ENCODE peak calls at places on chromosomes 16 and 17, in nine cellular contexts. X is body of pancreas; S is transverse colon; H is CD4-positive, CD25-positive, alpha-beta regulatory T cell; R is PC-3; U is small intestine; W is epithelial cell of prostate; G is HL-60; N is breast epithelium. P is an unnamed sample.

GRCh38 chr17:987931-988330 is 8.4 kb upstream of the NXN start:
- DNase-seq in U (no peak), W (no peak), X (no peak), N (no peak), H (no peak), S (no peak), G (no peak), R (no peak), P (no peak)

GRCh38 chr17:27236710-27237315 is 57.1 kb upstream of the WSB1 start:
- DNase-seq in X (peak), S (peak), N (peak), H (peak), W (no peak), G (peak), U (peak), R (peak), P (peak)

GRCh38 chr17:80738406-80738805 is 193.8 kb downstream of the RPTOR start:
- DNase-seq in R (no peak), N (no peak), H (no peak), X (no peak), W (no peak), G (peak), S (no peak), U (no peak), P (no peak)

GRCh38 chr16:31416371-31416770 is 11.8 kb downstream of the COX6A2 start:
- DNase-seq in N (no peak), U (no peak), R (no peak), H (no peak), W (no peak), X (no peak), G (no peak), S (no peak), P (no peak)

GRCh38 chr16:84349852-84350565 is 18.3 kb upstream of the ATP2C2 start:
- DNase-seq in W (no peak), X (no peak), N (no peak), U (peak), G (no peak), S (peak), R (no peak), H (no peak), P (no peak)

GRCh38 chr17:30519707-30520106 is 42.5 kb downstream of the GOSR1 start:
- DNase-seq in N (no peak), U (no peak), G (no peak), H (no peak), W (no peak), S (no peak), X (no peak), R (peak), P (no peak)

GRCh38 chr16:11190585-11191565 is 65.1 kb downstream of the SOCS1 start:
- DNase-seq in W (no peak), U (no peak), N (no peak), R (peak), S (no peak), X (no peak), G (no peak), H (no peak), P (no peak)

GRCh38 chr16:61057635-61058034 is 978.6 kb downstream of the CDH8 start:
- DNase-seq in X (no peak), H (no peak), S (no peak), G (no peak), W (no peak), R (no peak), N (no peak), U (no peak), P (no peak)

GRCh38 chr17:70073326-70073725 is 1.7 kb upstream of the KCNJ16 start:
- DNase-seq in S (no peak), W (no peak), H (no peak), N (no peak), U (no peak), R (no peak), G (no peak), X (no peak), P (no peak)

GRCh38 chr16:56860226-56861020 is 4.6 kb upstream of the SLC12A3 start:
- DNase-seq in U (peak), H (peak), S (peak), G (no peak), R (no peak), X (no peak), W (no peak), N (no peak), P (no peak)

GRCh38 chr16:69127966-69128510 is 4.3 kb downstream of the CHTF8 start:
- DNase-seq in W (no peak), X (no peak), N (no peak), G (no peak), R (no peak), S (no peak), U (peak), H (no peak), P (no peak)

GRCh38 chr16:68375801-68376536 is 65.2 kb downstream of the PRMT7 start:
- DNase-seq in R (no peak), X (no peak), U (no peak), N (no peak), S (no peak), H (no peak), G (no peak), W (no peak), P (no peak)

GRCh38 chr17:77882481-77883212 is 75.9 kb upstream of the TNRC6C start:
- DNase-seq in R (no peak), W (no peak), H (peak), X (peak), S (peak), U (peak), G (peak), N (no peak), P (peak)

GRCh38 chr16:85428168-85428898 is 184.8 kb upstream of the GSE1 start:
- DNase-seq in R (peak), S (peak), U (peak), X (peak), W (no peak), H (peak), G (peak), N (no peak), P (no peak)

GRCh38 chr16:86037999-86038922 is 139.3 kb downstream of the IRF8 start:
- DNase-seq in U (peak), H (no peak), N (no peak), R (no peak), S (peak), X (peak), G (no peak), W (no peak), P (no peak)

GRCh38 chr17:57678393-57678792 is 66.7 kb downstream of the CCDC182 start:
- DNase-seq in R (no peak), G (no peak), H (no peak), N (no peak), U (no peak), X (no peak), W (no peak), S (no peak), P (no peak)

GRCh38 chr17:77602062-77602746 is 356.3 kb upstream of the TNRC6C start:
- DNase-seq in W (no peak), H (no peak), R (no peak), G (no peak), U (no peak), X (peak), S (peak), N (no peak), P (peak)

GRCh38 chr17:76793775-76794174 is 55.9 kb downstream of the MFSD11 start:
- DNase-seq in R (peak), U (peak), N (no peak), W (no peak), H (no peak), G (peak), X (no peak), S (no peak), P (no peak)

GRCh38 chr16:22232277-22233049 is 26.4 kb downstream of the EEF2K start:
- DNase-seq in W (peak), S (peak), N (peak), G (no peak), U (peak), X (peak), R (peak), H (no peak), P (no peak)

GRCh38 chr17:76556759-76557367 is 17.0 kb downstream of the PRCD start:
- DNase-seq in N (no peak), X (no peak), U (peak), W (no peak), S (peak), H (no peak), G (peak), R (peak), P (no peak)

GRCh38 chr17:80861892-80862291 is 129.7 kb upstream of the CHMP6 start:
- DNase-seq in S (peak), G (no peak), N (no peak), W (peak), U (no peak), R (no peak), X (no peak), H (peak), P (no peak)

GRCh38 chr17:78529871-78530670 is 47.1 kb downstream of the DNAH17 start:
- DNase-seq in N (no peak), S (peak), R (no peak), U (peak), H (no peak), X (peak), W (no peak), G (no peak), P (no peak)

GRCh38 chr16:70529051-70529777 is 5.6 kb downstream of the SF3B3 start:
- DNase-seq in N (no peak), X (no peak), W (no peak), S (no peak), U (peak), H (peak), G (no peak), R (peak), P (no peak)

GRCh38 chr16:84808812-84809211 is 11.0 kb upstream of the CRISPLD2 start:
- DNase-seq in S (no peak), G (no peak), R (no peak), U (no peak), W (no peak), X (no peak), H (no peak), N (no peak), P (no peak)

GRCh38 chr17:72120878-72121163 is at the start of gene SOX9:
- DNase-seq in S (peak), R (peak), N (peak), W (peak), G (no peak), U (peak), X (peak), H (no peak), P (no peak)

GRCh38 chr16:8087597-8088279 is 502.6 kb downstream of the TMEM114 start:
- DNase-seq in H (no peak), S (no peak), U (no peak), R (no peak), W (no peak), N (no peak), G (no peak), X (no peak), P (no peak)

GRCh38 chr16:55508271-55508921 is 476 bp upstream of the LPCAT2 start:
- DNase-seq in N (no peak), G (peak), W (no peak), U (no peak), R (no peak), X (no peak), S (no peak), H (no peak), P (no peak)

GRCh38 chr16:1561836-1562235 is 28.4 kb downstream of the TMEM204 start:
- DNase-seq in H (no peak), N (no peak), S (no peak), G (no peak), R (no peak), U (no peak), X (no peak), W (no peak), P (no peak)

GRCh38 chr16:1560866-1561265 is 27.4 kb downstream of the TMEM204 start:
- DNase-seq in S (no peak), W (no peak), G (no peak), H (no peak), U (no peak), X (no peak), R (no peak), N (no peak), P (no peak)

GRCh38 chr16:1559446-1559975 is 26.0 kb downstream of the TMEM204 start:
- DNase-seq in N (no peak), H (no peak), G (peak), R (no peak), S (no peak), W (no peak), X (no peak), U (peak), P (no peak)

GRCh38 chr16:1560153-1560552 is 26.7 kb downstream of the TMEM204 start:
- DNase-seq in X (no peak), G (no peak), N (no peak), W (no peak), H (no peak), S (no peak), R (no peak), U (no peak), P (no peak)

DNA sequence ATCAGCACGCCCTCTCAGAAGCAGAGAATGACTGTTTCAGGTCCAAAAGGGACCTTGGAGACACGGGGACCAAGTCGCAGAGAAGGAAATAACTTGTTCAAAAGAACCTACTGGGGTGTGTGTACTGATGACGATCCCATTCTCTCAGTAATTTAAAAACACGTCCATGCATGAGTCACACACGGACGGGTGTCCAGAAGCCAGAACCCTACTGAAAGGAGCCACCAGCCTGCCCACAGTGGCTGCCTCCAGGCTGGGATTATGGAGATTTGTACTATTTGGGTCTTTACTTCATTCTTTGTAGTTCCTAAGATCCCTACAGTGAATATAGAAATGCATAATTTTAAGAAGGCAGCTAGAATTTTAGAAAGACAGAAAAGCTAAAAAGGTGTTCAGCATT is 27.8 kb downstream of the TMEM204 start:
- DNase-seq in X (no peak), H (no peak), W (no peak), S (no peak), U (no peak), G (no peak), R (no peak), N (no peak), P (no peak)
- H3K27ac ChIP-seq in X (no peak), H (no peak), W (no peak), S (no peak), U (no peak), G (no peak), R (no peak), N (no peak), P (no peak)

DNA sequence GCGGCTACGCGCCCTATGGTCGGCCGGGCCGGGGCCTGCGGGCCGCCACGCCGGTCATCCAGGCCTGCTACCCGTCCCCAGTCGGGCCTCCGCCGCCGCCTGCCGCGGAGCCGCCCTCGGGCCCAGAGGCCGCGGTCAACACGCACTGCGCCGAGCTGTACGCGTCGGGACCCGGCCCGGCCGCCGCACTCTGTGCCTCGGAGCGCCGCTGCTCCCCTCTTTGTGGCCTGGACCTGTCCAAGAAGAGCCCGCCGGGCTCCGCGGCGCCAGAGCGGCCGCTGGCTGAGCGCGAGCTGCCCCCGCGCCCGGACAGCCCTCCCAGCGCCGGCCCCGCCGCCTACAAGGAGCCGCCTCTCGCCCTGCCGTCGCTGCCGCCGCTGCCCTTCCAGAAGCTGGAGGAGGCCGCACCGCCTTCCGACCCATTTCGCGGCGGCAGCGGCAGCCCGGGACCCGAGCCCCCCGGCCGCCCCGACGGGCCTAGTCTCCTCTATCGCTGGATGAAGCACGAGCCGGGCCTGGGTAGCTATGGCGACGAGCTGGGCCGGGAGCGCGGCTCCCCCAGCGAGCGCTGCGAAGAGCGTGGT is 2.3 kb downstream of the HIC1 start:
- DNase-seq in G (no peak), R (no peak), N (no peak), W (no peak), X (peak), H (peak), U (no peak), S (no peak), P (no peak)
- H3K27ac ChIP-seq in G (no peak), R (no peak), N (peak), W (no peak), X (no peak), H (no peak), U (peak), S (peak), P (peak)

DNA sequence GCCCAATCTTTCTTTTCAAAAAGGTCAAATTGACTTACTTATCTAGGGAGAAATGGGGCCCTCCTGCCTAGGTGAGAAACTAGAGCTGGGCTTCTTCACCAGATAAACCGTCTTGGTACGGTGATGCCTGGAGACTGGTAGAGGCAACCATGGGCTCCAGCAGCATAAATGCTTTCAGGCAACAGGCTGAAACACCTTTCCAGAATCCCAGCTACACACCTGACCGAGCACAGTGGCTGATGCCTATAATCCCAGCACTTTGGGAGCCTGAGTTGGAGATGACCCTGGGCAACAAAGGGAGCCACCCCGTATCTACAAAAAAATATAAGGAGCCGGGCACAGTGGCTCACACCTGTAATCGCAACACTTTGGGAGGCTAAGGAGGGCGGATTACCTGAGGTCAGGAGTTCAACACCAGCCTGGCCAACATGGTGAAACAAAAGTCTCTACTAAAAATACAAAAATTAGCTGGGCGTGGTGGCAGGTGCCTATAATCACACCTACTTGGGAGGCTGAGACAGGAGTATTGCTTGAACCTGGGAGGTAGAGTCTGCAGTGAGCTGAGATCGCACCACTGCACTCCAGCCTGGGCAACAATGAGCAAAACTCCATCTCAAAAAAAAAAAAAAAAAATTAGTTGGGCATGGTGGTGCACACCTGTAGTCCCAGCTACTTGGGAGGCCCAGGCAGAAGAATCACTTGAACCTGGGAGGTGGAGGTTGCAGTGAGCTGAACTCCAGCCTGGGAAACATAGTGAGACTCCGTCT is 8.0 kb downstream of the TRAF4 start:
- DNase-seq in N (no peak), R (no peak), S (no peak), G (no peak), W (no peak), U (no peak), X (no peak), H (no peak), P (no peak)
- H3K27ac ChIP-seq in N (no peak), R (no peak), S (no peak), G (no peak), W (peak), U (no peak), X (no peak), H (no peak), P (no peak)

GRCh38 chr17:65785109-65785508 is 223.7 kb upstream of the AXIN2 start:
- DNase-seq in R (peak), N (no peak), U (peak), S (no peak), G (peak), H (no peak), W (peak), X (no peak), P (no peak)
- H3K27ac ChIP-seq in R (peak), N (peak), U (no peak), S (peak), G (peak), H (no peak), W (peak), X (no peak), P (peak)

DNA sequence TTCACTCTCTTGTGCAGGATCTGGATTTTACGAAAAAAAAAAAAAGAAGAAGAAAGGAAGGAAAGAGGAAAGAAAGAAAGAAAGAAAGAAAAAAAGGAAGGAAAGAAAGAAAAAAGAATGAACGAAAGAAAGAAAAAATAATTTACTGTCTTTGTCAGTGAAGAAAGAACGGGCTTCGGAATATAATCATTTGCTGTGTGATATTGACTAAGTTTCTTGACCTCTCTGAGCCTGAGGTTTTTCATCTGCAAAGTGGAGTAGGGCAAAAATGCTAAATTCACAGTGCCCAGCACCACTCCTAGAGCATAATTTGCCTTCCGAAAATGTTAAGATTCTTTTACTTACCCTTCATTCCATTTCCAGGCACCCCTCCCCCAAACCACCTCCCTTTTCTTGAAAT is 333 bp upstream of the CCR10 start:
- DNase-seq in X (no peak), R (no peak), W (no peak), S (no peak), N (no peak), G (no peak), H (no peak), U (no peak), P (no peak)
- H3K27ac ChIP-seq in X (no peak), R (no peak), W (peak), S (peak), N (peak), G (no peak), H (peak), U (no peak), P (peak)